ENCODE peak calls at places on chromosome 20, in ten cellular contexts. D is T-helper 1 cell; P is NB4; S is nephron progenitor cell; H is H54; B is HepG2; X is stimulated activated CD8-positive, alpha-beta memory T cell treated with anti-CD3 and anti-CD28 coated beads, Interleukin-15, amount 100 ng/mL, for 24 hours; U is naive thymus-derived CD4-positive, alpha-beta T cell; V is HEK293T; E is 8988T. W is an unnamed sample.

GRCh38 chr20:64216036-64216435 is 39.5 kb upstream of the PCMTD2 start:
- DNase-seq in D (no peak), P (no peak), S (no peak), H (no peak), B (no peak), X (no peak), U (no peak), V (no peak), E (no peak), W (no peak)

GRCh38 chr20:44495802-44496481 is 20.3 kb downstream of the TTPAL start:
- DNase-seq in D (no peak), P (peak), S (no peak), H (peak), B (no peak), X (no peak), U (no peak), V (no peak), E (no peak), W (peak)

GRCh38 chr20:60131375-60131774 is 173.2 kb downstream of the CDH26 start:
- DNase-seq in D (no peak), P (peak), S (no peak), H (no peak), B (no peak), X (no peak), U (no peak), V (no peak), E (no peak), W (no peak)

GRCh38 chr20:58868795-58869194 is 16.3 kb downstream of the GNAS start:
- DNase-seq in D (no peak), P (no peak), S (peak), H (no peak), B (no peak), X (no peak), U (no peak), V (no peak), E (no peak), W (no peak)

GRCh38 chr20:23568320-23569011 is at the start of gene CST9L:
- DNase-seq in D (no peak), P (no peak), S (peak), H (no peak), B (no peak), X (no peak), U (no peak), V (no peak), E (no peak), W (no peak)

GRCh38 chr20:9617062-9617461 is 102.7 kb downstream of the LAMP5 start:
- DNase-seq in D (peak), P (peak), S (peak), H (peak), B (peak), X (peak), U (peak), V (peak), E (no peak), W (peak)

GRCh38 chr20:9038791-9039190 is 30.1 kb upstream of the PLCB4 start:
- DNase-seq in D (no peak), P (no peak), S (no peak), H (no peak), B (no peak), X (no peak), U (no peak), V (no peak), E (no peak), W (peak)

GRCh38 chr20:53677447-53678314 is 84.0 kb upstream of the ZNF217 start:
- DNase-seq in D (no peak), P (peak), S (peak), H (no peak), B (peak), X (no peak), U (peak), V (peak), E (no peak), W (peak)

GRCh38 chr20:58271596-58272460 is 37.7 kb upstream of the RAB22A start:
- DNase-seq in D (no peak), P (no peak), S (no peak), H (no peak), B (no peak), X (no peak), U (no peak), V (no peak), E (no peak), W (no peak)

GRCh38 chr20:43238833-43239232 is 49.1 kb upstream of the PTPRT start:
- DNase-seq in D (no peak), P (no peak), S (no peak), H (no peak), B (no peak), X (no peak), U (no peak), V (peak), E (no peak), W (no peak)

GRCh38 chr20:56974499-56975250 is 291.8 kb downstream of the BMP7 start:
- DNase-seq in D (no peak), P (peak), S (peak), H (peak), B (peak), X (no peak), U (no peak), V (peak), E (peak), W (peak)

GRCh38 chr20:63955281-63955845 is 853 bp downstream of the UCKL1 start:
- DNase-seq in D (no peak), P (peak), S (peak), H (peak), B (peak), X (no peak), U (no peak), V (peak), E (peak), W (peak)

GRCh38 chr20:53609501-53610445 is 16.1 kb upstream of the ZNF217 start:
- DNase-seq in D (peak), P (peak), S (peak), H (no peak), B (no peak), X (peak), U (peak), V (peak), E (no peak), W (peak)

GRCh38 chr20:47237715-47238114 is 118.8 kb downstream of the ZMYND8 start:
- DNase-seq in D (no peak), P (no peak), S (no peak), H (no peak), B (no peak), X (no peak), U (no peak), V (no peak), E (no peak), W (peak)

GRCh38 chr20:461254-462198 is 807 bp downstream of the TBC1D20 start:
- DNase-seq in D (peak), P (peak), S (peak), H (peak), B (no peak), X (peak), U (peak), V (peak), E (peak), W (peak)

W was measured in mesenchymal stem cell.